ENCODE peak calls at places on chromosomes 7 and 10, in five cellular contexts. O, B, M, K and P are unnamed samples.

GRCh38 chr10:99365311-99365710 is 36.2 kb downstream of the CNNM1 start:
- DNase-seq in O (no peak), B (no peak), M (no peak), K (no peak), P (no peak)

GRCh38 chr10:110643670-110644597 is at the start of gene RBM20:
- DNase-seq in K (no peak), B (peak; percentile 53), O (no peak), M (peak; percentile 26), P (no peak)

GRCh38 chr10:13056461-13057077 is 43.4 kb upstream of the OPTN start:
- DNase-seq in K (no peak), O (peak; percentile 16), M (peak; percentile 5), B (no peak), P (no peak)

GRCh38 chr10:124745678-124746077 is 1.5 kb upstream of the FAM53B start:
- DNase-seq in M (peak; percentile 26), O (peak; percentile 72), K (no peak), B (no peak), P (no peak)

GRCh38 chr7:45642044-45642443 is 67.9 kb downstream of the ADCY1 start:
- DNase-seq in O (no peak), K (no peak), B (no peak), M (no peak), P (no peak)

GRCh38 chr7:66859794-66860645 is 61.0 kb upstream of the TMEM248 start:
- DNase-seq in B (no peak), M (peak; percentile 11), K (no peak), O (peak; percentile 42), P (no peak)

GRCh38 chr7:2821161-2821841 is 22.8 kb downstream of the GNA12 start:
- DNase-seq in B (peak; percentile 61), O (peak; percentile 83), K (no peak), M (no peak), P (no peak)

GRCh38 chr7:155804431-155804831 is 7.8 kb downstream of the SHH start:
- DNase-seq in M (no peak), B (no peak), O (no peak), K (no peak), P (no peak)

GRCh38 chr10:34628174-34628802 is 186.8 kb downstream of the PARD3 start:
- DNase-seq in K (no peak), B (no peak), O (peak; percentile 46), M (no peak), P (no peak)

GRCh38 chr7:143492799-143493568 is 15.3 kb downstream of the TAS2R41 start:
- DNase-seq in O (peak; percentile 36), K (no peak), B (no peak), M (no peak), P (no peak)